ENCODE peak calls at places on chromosomes 11 and 22, in six cellular contexts. R is stomach; L is stimulated activated CD4-positive, alpha-beta T cell treated with anti-CD3 and anti-CD28 coated beads, Interleukin-12 subunit alpha, Interleukin-12 subunit beta, amount 100 ng/mL, for 4 hours; N is effector memory CD4-positive, alpha-beta T cell; X is H9; G is activated CD8-positive, alpha-beta memory T cell treated with anti-CD3 and anti-CD28 coated beads for 48 hours. A is an unnamed sample.
A peak's percentile ranks its signal among the peaks of the same experiment; 100 is the strongest.

GRCh38 chr11:18768472-18768901 is 23.1 kb downstream of the PTPN5 start:
- DNase-seq in X (no peak), G (no peak), N (no peak), L (no peak), R (no peak), A (no peak)

GRCh38 chr11:11538277-11538960 is 83.4 kb downstream of the GALNT18 start:
- DNase-seq in N (no peak), G (no peak), L (no peak), R (no peak), X (no peak), A (no peak)

GRCh38 chr11:63534895-63535461 is 1.6 kb upstream of the PLAAT4 start:
- DNase-seq in G (no peak), L (no peak), N (no peak), X (no peak), R (no peak), A (no peak)

GRCh38 chr11:44747339-44747738 is 20.6 kb downstream of the TSPAN18 start:
- DNase-seq in X (peak; percentile 3), N (no peak), L (no peak), R (no peak), G (no peak), A (no peak)

GRCh38 chr11:88807349-88807748 is 258.4 kb downstream of the GRM5 start:
- DNase-seq in N (no peak), X (no peak), R (no peak), G (no peak), L (no peak), A (no peak)

GRCh38 chr22:42397332-42398246 is 34.6 kb downstream of the NFAM1 start:
- DNase-seq in R (no peak), G (no peak), L (no peak), X (no peak), N (no peak), A (no peak)

GRCh38 chr11:113563766-113564165 is 88.6 kb upstream of the DRD2 start:
- DNase-seq in N (no peak), L (no peak), X (no peak), G (no peak), R (no peak), A (no peak)

GRCh38 chr11:2792376-2793250 is 92.8 kb upstream of the KCNQ1OT1 start:
- DNase-seq in X (peak; percentile 28), R (peak; percentile 25), N (no peak), L (no peak), G (no peak), A (no peak)

GRCh38 chr11:58586998-58587397 is 8.1 kb downstream of the ZFP91 start:
- DNase-seq in L (no peak), X (no peak), G (no peak), N (no peak), R (no peak), A (no peak)

GRCh38 chr22:35301370-35301874 is 1.7 kb downstream of the TOM1 start:
- DNase-seq in X (no peak), N (no peak), L (no peak), R (no peak), G (no peak), A (no peak)

GRCh38 chr11:22668005-22668796 is 1.8 kb downstream of the GAS2 start:
- DNase-seq in N (no peak), L (no peak), G (no peak), R (no peak), X (no peak), A (no peak)

GRCh38 chr11:111826322-111826950 is 44.9 kb downstream of the ALG9 start:
- DNase-seq in R (no peak), G (no peak), N (no peak), X (no peak), L (no peak), A (no peak)

GRCh38 chr11:48073031-48073861 is 92.9 kb downstream of the PTPRJ start:
- DNase-seq in G (no peak), X (no peak), R (no peak), L (no peak), N (no peak), A (no peak)

GRCh38 chr22:22710719-22711531 is 66.5 kb downstream of the GGTLC2 start:
- DNase-seq in R (peak; percentile 74), N (peak; percentile 65), L (peak; percentile 78), X (peak; percentile 75), G (peak; percentile 79), A (peak; percentile 58)

GRCh38 chr11:45247433-45247832 is 38.7 kb downstream of the SYT13 start:
- DNase-seq in R (no peak), X (no peak), L (no peak), N (no peak), G (no peak), A (no peak)

GRCh38 chr11:57279131-57279530 is 42.1 kb upstream of the APLNR start:
- DNase-seq in R (no peak), N (no peak), G (no peak), X (no peak), L (no peak), A (no peak)

GRCh38 chr11:92329137-92329536 is 104.5 kb downstream of the FAT3 start:
- DNase-seq in G (no peak), L (no peak), R (no peak), N (no peak), X (no peak), A (no peak)

GRCh38 chr11:112697371-112697770 is 263.8 kb upstream of the NCAM1 start:
- DNase-seq in R (no peak), L (no peak), X (no peak), G (no peak), N (no peak), A (no peak)

GRCh38 chr22:37121887-37122591 is 12.5 kb upstream of the TMPRSS6 start:
- DNase-seq in R (peak; percentile 32), X (peak; percentile 56), G (peak; percentile 75), L (peak; percentile 83), N (peak; percentile 91), A (peak; percentile 40)

GRCh38 chr22:30575011-30575671 is 676 bp upstream of the GAL3ST1 start:
- DNase-seq in L (no peak), G (no peak), R (peak; percentile 75), X (peak; percentile 53), N (no peak), A (no peak)

GRCh38 chr11:69552951-69553350 is 71.5 kb downstream of the LINC01488 start:
- DNase-seq in N (no peak), X (no peak), G (no peak), L (no peak), R (no peak), A (no peak)

GRCh38 chr11:134469627-134470026 is 57.6 kb upstream of the B3GAT1 start:
- DNase-seq in L (no peak), X (no peak), N (no peak), G (no peak), R (no peak), A (no peak)

GRCh38 chr22:40668611-40669390 is 10.5 kb upstream of the MCHR1 start:
- DNase-seq in N (no peak), G (no peak), R (no peak), X (no peak), L (no peak), A (no peak)

GRCh38 chr22:22243033-22243680 is 1.4 kb upstream of the VPREB1 start:
- DNase-seq in X (no peak), R (no peak), N (no peak), L (no peak), G (no peak), A (no peak)

GRCh38 chr11:36601145-36601544 is 3.1 kb upstream of the RAG2 start:
- DNase-seq in R (no peak), N (no peak), X (no peak), L (no peak), G (no peak), A (no peak)

A was measured in prostate gland.